ENCODE peak calls at places on chromosomes 3 and 15, in four cellular contexts. One of them, this sample, is unnamed.

GRCh38 chr3:141981084-141981483 is 104.6 kb downstream of the ATP1B3 start:
- DNase-seq in amygdala: no peak
- DNase-seq in HS-5: no peak
- DNase-seq in body of pancreas: no peak
- DNase-seq in this sample: no peak

GRCh38 chr3:150462108-150462507 is 54.0 kb downstream of the TSC22D2 start:
- DNase-seq in body of pancreas: no peak
- DNase-seq in HS-5: no peak
- DNase-seq in amygdala: no peak
- DNase-seq in this sample: no peak

GRCh38 chr3:46987485-46988401 is 8.3 kb downstream of the NBEAL2 start:
- DNase-seq in HS-5: no peak
- DNase-seq in amygdala: no peak
- DNase-seq in body of pancreas: no peak
- DNase-seq in this sample: peak; percentile 78

GRCh38 chr3:55405436-55405835 is 81.7 kb downstream of the WNT5A start:
- DNase-seq in body of pancreas: no peak
- DNase-seq in HS-5: no peak
- DNase-seq in amygdala: no peak
- DNase-seq in this sample: no peak

GRCh38 chr15:60328852-60329443 is 68.8 kb downstream of the ANXA2 start:
- DNase-seq in body of pancreas: no peak
- DNase-seq in amygdala: no peak
- DNase-seq in HS-5: no peak
- DNase-seq in this sample: no peak

GRCh38 chr3:122694966-122695365 is 14.3 kb downstream of the PARP14 start:
- DNase-seq in HS-5: no peak
- DNase-seq in amygdala: no peak
- DNase-seq in body of pancreas: no peak
- DNase-seq in this sample: no peak

GRCh38 chr15:45187894-45188830 is at the start of gene SHF:
- DNase-seq in HS-5: no peak
- DNase-seq in body of pancreas: peak; percentile 64
- DNase-seq in amygdala: peak; percentile 57
- DNase-seq in this sample: no peak

GRCh38 chr3:134710313-134710680 is 59.5 kb upstream of the KY start:
- DNase-seq in body of pancreas: no peak
- DNase-seq in HS-5: no peak
- DNase-seq in amygdala: no peak
- DNase-seq in this sample: no peak

GRCh38 chr15:74630284-74631086 is 14.8 kb downstream of the CLK3 start:
- DNase-seq in HS-5: no peak
- DNase-seq in body of pancreas: no peak
- DNase-seq in amygdala: no peak
- DNase-seq in this sample: no peak

GRCh38 chr3:4684117-4684516 is 191.0 kb downstream of the ITPR1 start:
- DNase-seq in amygdala: no peak
- DNase-seq in HS-5: no peak
- DNase-seq in body of pancreas: no peak
- DNase-seq in this sample: no peak

GRCh38 chr3:45084820-45085816 is 59.0 kb downstream of the CLEC3B start:
- DNase-seq in amygdala: no peak
- DNase-seq in body of pancreas: no peak
- DNase-seq in HS-5: peak; percentile 93
- DNase-seq in this sample: no peak

GRCh38 chr15:78893538-78893937 is 20.8 kb downstream of the MORF4L1 start:
- DNase-seq in HS-5: no peak
- DNase-seq in body of pancreas: no peak
- DNase-seq in amygdala: no peak
- DNase-seq in this sample: no peak

GRCh38 chr15:89416339-89417183 is 79.8 kb downstream of the RHCG start:
- DNase-seq in amygdala: no peak
- DNase-seq in HS-5: no peak
- DNase-seq in body of pancreas: peak; percentile 64
- DNase-seq in this sample: peak; percentile 49

GRCh38 chr3:95899494-95899893 is 914.9 kb upstream of the EPHA6 start:
- DNase-seq in HS-5: peak; percentile 35
- DNase-seq in amygdala: no peak
- DNase-seq in body of pancreas: no peak
- DNase-seq in this sample: no peak

GRCh38 chr15:38961886-38962285 is 397.3 kb upstream of the RASGRP1 start:
- DNase-seq in body of pancreas: no peak
- DNase-seq in HS-5: no peak
- DNase-seq in amygdala: no peak
- DNase-seq in this sample: no peak

GRCh38 chr3:165078293-165078692 is at the start of gene SI:
- DNase-seq in HS-5: no peak
- DNase-seq in amygdala: no peak
- DNase-seq in body of pancreas: no peak
- DNase-seq in this sample: no peak

GRCh38 chr3:171186817-171187216 is 160.3 kb upstream of the SLC2A2 start:
- DNase-seq in HS-5: no peak
- DNase-seq in body of pancreas: no peak
- DNase-seq in amygdala: no peak
- DNase-seq in this sample: no peak

GRCh38 chr15:59168536-59168935 is 38.1 kb upstream of the LDHAL6B start:
- DNase-seq in body of pancreas: no peak
- DNase-seq in HS-5: no peak
- DNase-seq in amygdala: no peak
- DNase-seq in this sample: no peak

GRCh38 chr3:195889843-195890407 is 18.4 kb downstream of the TNK2 start:
- DNase-seq in body of pancreas: no peak
- DNase-seq in amygdala: peak; percentile 70
- DNase-seq in HS-5: no peak
- DNase-seq in this sample: no peak

GRCh38 chr15:61654004-61654740 is 406.1 kb downstream of the VPS13C start:
- DNase-seq in body of pancreas: no peak
- DNase-seq in HS-5: no peak
- DNase-seq in amygdala: no peak
- DNase-seq in this sample: no peak

GRCh38 chr3:167983583-167983982 is 112.1 kb downstream of the GOLIM4 start:
- DNase-seq in body of pancreas: no peak
- DNase-seq in HS-5: no peak
- DNase-seq in amygdala: no peak
- DNase-seq in this sample: no peak

GRCh38 chr3:49454457-49454856 is 15.6 kb upstream of the DAG1 start:
- DNase-seq in HS-5: no peak
- DNase-seq in body of pancreas: peak; percentile 78
- DNase-seq in amygdala: no peak
- DNase-seq in this sample: no peak

GRCh38 chr3:13495351-13495813 is 15.3 kb downstream of the HDAC11 start:
- DNase-seq in body of pancreas: peak; percentile 8
- DNase-seq in HS-5: no peak
- DNase-seq in amygdala: no peak
- DNase-seq in this sample: no peak

GRCh38 chr15:68704496-68705021 is 116.1 kb downstream of the ANP32A start:
- DNase-seq in HS-5: no peak
- DNase-seq in body of pancreas: no peak
- DNase-seq in amygdala: no peak
- DNase-seq in this sample: peak; percentile 48

GRCh38 chr3:133384331-133385027 is 15.4 kb upstream of the BFSP2 start:
- DNase-seq in amygdala: peak; percentile 57
- DNase-seq in body of pancreas: peak; percentile 70
- DNase-seq in HS-5: no peak
- DNase-seq in this sample: peak; percentile 54